ENCODE peak calls at places on chromosomes 2 and 18, in four cellular contexts. O is SHP77; Q is activated T-cell treated with anti-CD3 and anti-CD28 coated beads, Interleukin-2, amount 50 U/mL, for 72 hours; G is progenitor cell of endocrine pancreas. K is an unnamed sample.

GRCh38 chr2:210337159-210337558 is 22.2 kb upstream of the MYL1 start:
- DNase-seq in G (no peak), O (no peak), Q (no peak), K (no peak)

GRCh38 chr2:58896600-58896999 is 655.5 kb upstream of the FANCL start:
- DNase-seq in G (no peak), Q (no peak), O (no peak), K (no peak)

GRCh38 chr18:22485808-22486244 is 68.1 kb upstream of the CTAGE1 start:
- DNase-seq in G (no peak), Q (no peak), O (no peak), K (no peak)

GRCh38 chr2:40369619-40370397 is 82.1 kb downstream of the SLC8A1 start:
- DNase-seq in O (no peak), Q (no peak), G (no peak), K (no peak)

GRCh38 chr2:202687276-202687675 is 52.5 kb downstream of the FAM117B start:
- DNase-seq in Q (no peak), G (no peak), O (no peak), K (no peak)

GRCh38 chr2:12804141-12804857 is 87.6 kb downstream of the TRIB2 start:
- DNase-seq in Q (no peak), G (no peak), O (no peak), K (no peak)

GRCh38 chr2:31259075-31259474 is 25.1 kb downstream of the EHD3 start:
- DNase-seq in O (no peak), G (no peak), Q (no peak), K (no peak)

GRCh38 chr18:9914584-9915290 is 921 bp downstream of the VAPA start:
- DNase-seq in Q (peak), G (peak), O (peak), K (peak)

GRCh38 chr2:198546091-198546490 is 741.7 kb downstream of the PLCL1 start:
- DNase-seq in O (no peak), G (no peak), Q (no peak), K (no peak)

GRCh38 chr2:219571311-219572236 is at the start of gene OBSL1:
- DNase-seq in Q (no peak), O (peak), G (peak), K (peak)

GRCh38 chr2:220959391-220959802 is 612.7 kb downstream of the EPHA4 start:
- DNase-seq in Q (no peak), G (no peak), O (peak), K (no peak)

GRCh38 chr2:85137131-85137530 is 3.9 kb downstream of the TCF7L1 start:
- DNase-seq in O (no peak), G (no peak), Q (no peak), K (no peak)

GRCh38 chr2:219249203-219249980 is 3.7 kb upstream of the TUBA4B start:
- DNase-seq in G (no peak), O (peak), Q (peak), K (peak)

GRCh38 chr2:20961858-20962257 is 82.0 kb downstream of the APOB start:
- DNase-seq in G (no peak), Q (no peak), O (no peak), K (no peak)

GRCh38 chr2:12771154-12771553 is 54.4 kb downstream of the TRIB2 start:
- DNase-seq in Q (no peak), G (no peak), O (no peak), K (no peak)

GRCh38 chr2:104434363-104434792 is 419.5 kb upstream of the POU3F3 start:
- DNase-seq in Q (peak), O (no peak), G (no peak), K (peak)

GRCh38 chr2:171365232-171365631 is 68.6 kb downstream of the METTL8 start:
- DNase-seq in G (no peak), Q (no peak), O (no peak), K (no peak)

GRCh38 chr2:31202041-31202440 is 15.3 kb downstream of the CAPN14 start:
- DNase-seq in O (no peak), Q (no peak), G (no peak), K (no peak)

GRCh38 chr2:9813312-9814128 is 29.8 kb upstream of the TAF1B start:
- DNase-seq in Q (peak), G (peak), O (peak), K (peak)

GRCh38 chr2:86233464-86233863 is 34.2 kb downstream of the MRPL35 start:
- DNase-seq in O (no peak), Q (no peak), G (no peak), K (no peak)

GRCh38 chr2:31137211-31138036 is 816 bp downstream of the GALNT14 start:
- DNase-seq in Q (peak), O (no peak), G (peak), K (no peak)

GRCh38 chr2:135047295-135047694 is at the start of gene MAP3K19:
- DNase-seq in O (no peak), Q (no peak), G (no peak), K (no peak)

K was measured in NCI-H774.